ENCODE peak calls at places on chromosomes 1 and 21, in five cellular contexts. One of them, this sample, is unnamed.
A peak's percentile ranks its signal among the peaks of the same experiment; 100 is the strongest.

GRCh38 chr1:226820935-226821718 is 49.3 kb upstream of the PSEN2 start:
- DNase-seq in right lobe of liver: no peak
- DNase-seq in neural progenitor cell: no peak
- DNase-seq in thoracic aorta: peak; percentile 49
- DNase-seq in IMR-90: peak; percentile 100
- DNase-seq in this sample: peak; percentile 66

GRCh38 chr1:241950390-241950789 is 7.2 kb upstream of the BECN2 start:
- DNase-seq in right lobe of liver: no peak
- DNase-seq in neural progenitor cell: no peak
- DNase-seq in thoracic aorta: no peak
- DNase-seq in IMR-90: peak; percentile 45
- DNase-seq in this sample: no peak

GRCh38 chr1:12485231-12486172 is 132.5 kb downstream of the DHRS3 start:
- DNase-seq in right lobe of liver: no peak
- DNase-seq in neural progenitor cell: no peak
- DNase-seq in thoracic aorta: no peak
- DNase-seq in IMR-90: peak; percentile 23
- DNase-seq in this sample: no peak

GRCh38 chr1:6962956-6963915 is 178.0 kb downstream of the CAMTA1 start:
- DNase-seq in right lobe of liver: no peak
- DNase-seq in neural progenitor cell: peak; percentile 99
- DNase-seq in thoracic aorta: no peak
- DNase-seq in IMR-90: no peak
- DNase-seq in this sample: peak; percentile 92

GRCh38 chr1:168092151-168092550 is 44.6 kb downstream of the GPR161 start:
- DNase-seq in right lobe of liver: no peak
- DNase-seq in neural progenitor cell: no peak
- DNase-seq in thoracic aorta: no peak
- DNase-seq in IMR-90: no peak
- DNase-seq in this sample: peak; percentile 25

GRCh38 chr1:23013657-23014056 is 2.0 kb downstream of the TEX46 start:
- DNase-seq in right lobe of liver: no peak
- DNase-seq in neural progenitor cell: peak; percentile 72
- DNase-seq in thoracic aorta: no peak
- DNase-seq in IMR-90: no peak
- DNase-seq in this sample: no peak

GRCh38 chr1:80565416-80565815 is 1235.3 kb upstream of the ADGRL2 start:
- DNase-seq in right lobe of liver: no peak
- DNase-seq in neural progenitor cell: no peak
- DNase-seq in thoracic aorta: no peak
- DNase-seq in IMR-90: no peak
- DNase-seq in this sample: no peak

GRCh38 chr1:147515046-147515869 is 26.0 kb upstream of the BCL9 start:
- DNase-seq in right lobe of liver: peak; percentile 55
- DNase-seq in neural progenitor cell: no peak
- DNase-seq in thoracic aorta: no peak
- DNase-seq in IMR-90: peak; percentile 41
- DNase-seq in this sample: peak; percentile 42

GRCh38 chr1:66999640-67000400 is 54.1 kb downstream of the SLC35D1 start:
- DNase-seq in right lobe of liver: no peak
- DNase-seq in neural progenitor cell: no peak
- DNase-seq in thoracic aorta: no peak
- DNase-seq in IMR-90: no peak
- DNase-seq in this sample: no peak

GRCh38 chr1:58165073-58165472 is 381.5 kb downstream of the OMA1 start:
- DNase-seq in right lobe of liver: no peak
- DNase-seq in neural progenitor cell: no peak
- DNase-seq in thoracic aorta: no peak
- DNase-seq in IMR-90: no peak
- DNase-seq in this sample: no peak

GRCh38 chr1:25131794-25132193 is 100.5 kb downstream of the SYF2 start:
- DNase-seq in right lobe of liver: peak; percentile 26
- DNase-seq in neural progenitor cell: no peak
- DNase-seq in thoracic aorta: no peak
- DNase-seq in IMR-90: no peak
- DNase-seq in this sample: no peak

GRCh38 chr1:207495816-207496792 is at the start of gene CR1:
- DNase-seq in right lobe of liver: peak; percentile 52
- DNase-seq in neural progenitor cell: peak; percentile 65
- DNase-seq in thoracic aorta: no peak
- DNase-seq in IMR-90: no peak
- DNase-seq in this sample: no peak

GRCh38 chr1:88800382-88801051 is 90.8 kb downstream of the GTF2B start:
- DNase-seq in right lobe of liver: no peak
- DNase-seq in neural progenitor cell: peak; percentile 52
- DNase-seq in thoracic aorta: no peak
- DNase-seq in IMR-90: peak; percentile 13
- DNase-seq in this sample: peak; percentile 28

GRCh38 chr1:199020904-199021303 is 382.1 kb downstream of the PTPRC start:
- DNase-seq in right lobe of liver: no peak
- DNase-seq in neural progenitor cell: no peak
- DNase-seq in thoracic aorta: no peak
- DNase-seq in IMR-90: no peak
- DNase-seq in this sample: no peak

GRCh38 chr1:91651671-91652071 is 151.0 kb downstream of the CDC7 start:
- DNase-seq in right lobe of liver: no peak
- DNase-seq in neural progenitor cell: no peak
- DNase-seq in thoracic aorta: peak; percentile 40
- DNase-seq in IMR-90: peak; percentile 56
- DNase-seq in this sample: peak; percentile 32

GRCh38 chr1:195909061-195909460 is 699.2 kb downstream of the KCNT2 start:
- DNase-seq in right lobe of liver: no peak
- DNase-seq in neural progenitor cell: no peak
- DNase-seq in thoracic aorta: no peak
- DNase-seq in IMR-90: peak; percentile 31
- DNase-seq in this sample: no peak

GRCh38 chr1:161185282-161185682 is 8.0 kb upstream of the B4GALT3 start:
- DNase-seq in right lobe of liver: peak; percentile 73
- DNase-seq in neural progenitor cell: no peak
- DNase-seq in thoracic aorta: no peak
- DNase-seq in IMR-90: peak; percentile 67
- DNase-seq in this sample: peak; percentile 66

GRCh38 chr1:184383772-184384323 is 3.0 kb upstream of the C1orf21 start:
- DNase-seq in right lobe of liver: no peak
- DNase-seq in neural progenitor cell: no peak
- DNase-seq in thoracic aorta: no peak
- DNase-seq in IMR-90: no peak
- DNase-seq in this sample: no peak

GRCh38 chr1:211548321-211549091 is 30.5 kb downstream of the SLC30A1 start:
- DNase-seq in right lobe of liver: no peak
- DNase-seq in neural progenitor cell: no peak
- DNase-seq in thoracic aorta: no peak
- DNase-seq in IMR-90: no peak
- DNase-seq in this sample: peak; percentile 41

GRCh38 chr1:14478120-14478519 is 120.4 kb upstream of the KAZN start:
- DNase-seq in right lobe of liver: no peak
- DNase-seq in neural progenitor cell: no peak
- DNase-seq in thoracic aorta: no peak
- DNase-seq in IMR-90: no peak
- DNase-seq in this sample: no peak

GRCh38 chr21:27426196-27426595 is 459.3 kb upstream of the ADAMTS5 start:
- DNase-seq in right lobe of liver: no peak
- DNase-seq in neural progenitor cell: no peak
- DNase-seq in thoracic aorta: no peak
- DNase-seq in IMR-90: no peak
- DNase-seq in this sample: no peak

GRCh38 chr1:47906466-47907191 is 90.6 kb downstream of the TRABD2B start:
- DNase-seq in right lobe of liver: no peak
- DNase-seq in neural progenitor cell: no peak
- DNase-seq in thoracic aorta: no peak
- DNase-seq in IMR-90: no peak
- DNase-seq in this sample: no peak

GRCh38 chr1:181159451-181160151 is 71.1 kb downstream of the IER5 start:
- DNase-seq in right lobe of liver: no peak
- DNase-seq in neural progenitor cell: no peak
- DNase-seq in thoracic aorta: no peak
- DNase-seq in IMR-90: peak; percentile 55
- DNase-seq in this sample: peak; percentile 82

GRCh38 chr1:171790318-171790717 is 8.9 kb downstream of the METTL13 start:
- DNase-seq in right lobe of liver: no peak
- DNase-seq in neural progenitor cell: no peak
- DNase-seq in thoracic aorta: no peak
- DNase-seq in IMR-90: no peak
- DNase-seq in this sample: no peak

GRCh38 chr21:46092811-46093667 is 4.9 kb upstream of the COL6A2 start:
- DNase-seq in right lobe of liver: no peak
- DNase-seq in neural progenitor cell: no peak
- DNase-seq in thoracic aorta: no peak
- DNase-seq in IMR-90: no peak
- DNase-seq in this sample: no peak

GRCh38 chr21:27837933-27838332 is 871.0 kb upstream of the ADAMTS5 start:
- DNase-seq in right lobe of liver: no peak
- DNase-seq in neural progenitor cell: no peak
- DNase-seq in thoracic aorta: no peak
- DNase-seq in IMR-90: no peak
- DNase-seq in this sample: no peak

GRCh38 chr1:10599194-10599861 is 124.6 kb downstream of the PEX14 start:
- DNase-seq in right lobe of liver: no peak
- DNase-seq in neural progenitor cell: no peak
- DNase-seq in thoracic aorta: no peak
- DNase-seq in IMR-90: peak; percentile 90
- DNase-seq in this sample: no peak

GRCh38 chr21:29022141-29022540 is 2.3 kb upstream of the USP16 start:
- DNase-seq in right lobe of liver: no peak
- DNase-seq in neural progenitor cell: no peak
- DNase-seq in thoracic aorta: no peak
- DNase-seq in IMR-90: no peak
- DNase-seq in this sample: no peak

GRCh38 chr1:62285984-62286481 is 33.2 kb downstream of the KANK4 start:
- DNase-seq in right lobe of liver: no peak
- DNase-seq in neural progenitor cell: peak; percentile 60
- DNase-seq in thoracic aorta: no peak
- DNase-seq in IMR-90: no peak
- DNase-seq in this sample: peak; percentile 48

GRCh38 chr21:31555741-31556191 is 103.7 kb upstream of the SOD1 start:
- DNase-seq in right lobe of liver: no peak
- DNase-seq in neural progenitor cell: peak; percentile 91
- DNase-seq in thoracic aorta: no peak
- DNase-seq in IMR-90: no peak
- DNase-seq in this sample: no peak

GRCh38 chr1:54312874-54313316 is 93.3 kb downstream of the SSBP3 start:
- DNase-seq in right lobe of liver: no peak
- DNase-seq in neural progenitor cell: peak; percentile 73
- DNase-seq in thoracic aorta: no peak
- DNase-seq in IMR-90: peak; percentile 77
- DNase-seq in this sample: no peak

GRCh38 chr1:177847843-177848242 is 122.0 kb downstream of the SEC16B start:
- DNase-seq in right lobe of liver: no peak
- DNase-seq in neural progenitor cell: no peak
- DNase-seq in thoracic aorta: no peak
- DNase-seq in IMR-90: peak; percentile 91
- DNase-seq in this sample: no peak

GRCh38 chr1:69088556-69088955 is 479.2 kb upstream of the LRRC7 start:
- DNase-seq in right lobe of liver: no peak
- DNase-seq in neural progenitor cell: no peak
- DNase-seq in thoracic aorta: no peak
- DNase-seq in IMR-90: no peak
- DNase-seq in this sample: no peak

GRCh38 chr21:44365967-44366585 is 12.7 kb downstream of the TRPM2 start:
- DNase-seq in right lobe of liver: peak; percentile 39
- DNase-seq in neural progenitor cell: no peak
- DNase-seq in thoracic aorta: no peak
- DNase-seq in IMR-90: no peak
- DNase-seq in this sample: no peak

GRCh38 chr1:213693864-213694263 is 293.9 kb upstream of the PROX1 start:
- DNase-seq in right lobe of liver: no peak
- DNase-seq in neural progenitor cell: peak; percentile 24
- DNase-seq in thoracic aorta: no peak
- DNase-seq in IMR-90: no peak
- DNase-seq in this sample: no peak

GRCh38 chr1:66607458-66607857 is 73.5 kb downstream of the SGIP1 start:
- DNase-seq in right lobe of liver: no peak
- DNase-seq in neural progenitor cell: peak; percentile 28
- DNase-seq in thoracic aorta: no peak
- DNase-seq in IMR-90: no peak
- DNase-seq in this sample: no peak

GRCh38 chr21:24148461-24148860 is 1458.8 kb downstream of the MRPL39 start:
- DNase-seq in right lobe of liver: no peak
- DNase-seq in neural progenitor cell: no peak
- DNase-seq in thoracic aorta: no peak
- DNase-seq in IMR-90: no peak
- DNase-seq in this sample: no peak

GRCh38 chr1:117656202-117656641 is 50.4 kb downstream of the TENT5C start:
- DNase-seq in right lobe of liver: no peak
- DNase-seq in neural progenitor cell: no peak
- DNase-seq in thoracic aorta: no peak
- DNase-seq in IMR-90: no peak
- DNase-seq in this sample: peak; percentile 37
- H3K4me1 ChIP-seq in right lobe of liver: no peaks in the 10 kb centered on the region
- H3K4me1 ChIP-seq in neural progenitor cell: no peaks in the 10 kb centered on the region
- H3K4me1 ChIP-seq in thoracic aorta: peaks cover 3% of the 10 kb centered on the region
- H3K4me1 ChIP-seq in IMR-90: peaks cover 13% of the 10 kb centered on the region
- H3K4me1 ChIP-seq in this sample: no peaks in the 10 kb centered on the region

GRCh38 chr1:114336360-114336759 is 174.6 kb downstream of the TRIM33 start:
- DNase-seq in right lobe of liver: no peak
- DNase-seq in neural progenitor cell: no peak
- DNase-seq in thoracic aorta: no peak
- DNase-seq in IMR-90: no peak
- DNase-seq in this sample: no peak
- H3K4me1 ChIP-seq in right lobe of liver: no peaks in the 10 kb centered on the region
- H3K4me1 ChIP-seq in neural progenitor cell: no peaks in the 10 kb centered on the region
- H3K4me1 ChIP-seq in thoracic aorta: no peaks in the 10 kb centered on the region
- H3K4me1 ChIP-seq in IMR-90: no peaks in the 10 kb centered on the region
- H3K4me1 ChIP-seq in this sample: no peaks in the 10 kb centered on the region

GRCh38 chr1:232439011-232439410 is 190.9 kb downstream of the SIPA1L2 start:
- DNase-seq in right lobe of liver: no peak
- DNase-seq in neural progenitor cell: no peak
- DNase-seq in thoracic aorta: no peak
- DNase-seq in IMR-90: no peak
- DNase-seq in this sample: no peak
- H3K4me1 ChIP-seq in right lobe of liver: no peaks in the 10 kb centered on the region
- H3K4me1 ChIP-seq in neural progenitor cell: no peaks in the 10 kb centered on the region
- H3K4me1 ChIP-seq in thoracic aorta: no peaks in the 10 kb centered on the region
- H3K4me1 ChIP-seq in IMR-90: peaks cover 2% of the 10 kb centered on the region
- H3K4me1 ChIP-seq in this sample: no peaks in the 10 kb centered on the region

DNA sequence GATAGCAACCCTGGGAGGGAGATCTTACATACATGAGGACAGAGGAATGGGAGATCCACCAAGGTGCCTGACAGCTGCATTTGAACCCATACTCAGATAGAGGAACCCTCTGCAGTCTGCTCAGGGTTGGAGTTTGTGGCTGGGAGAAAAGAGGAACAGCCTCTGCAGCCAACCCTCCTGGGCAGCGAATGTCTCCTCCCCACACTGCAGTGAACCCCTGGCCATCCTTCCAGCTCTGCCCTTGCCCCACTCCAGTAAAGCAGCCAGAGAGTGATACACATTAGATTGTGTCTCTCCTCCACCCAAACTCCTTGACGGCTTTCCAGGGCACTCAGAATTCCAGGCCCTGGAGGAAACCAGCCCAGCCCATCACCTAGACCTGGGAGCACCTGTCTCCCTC is 137.7 kb downstream of the RUNX1 start:
- DNase-seq in right lobe of liver: no peak
- DNase-seq in neural progenitor cell: no peak
- DNase-seq in thoracic aorta: no peak
- DNase-seq in IMR-90: no peak
- DNase-seq in this sample: no peak
- H3K4me1 ChIP-seq in right lobe of liver: peaks cover 33% of the 10 kb centered on the region
- H3K4me1 ChIP-seq in neural progenitor cell: no peaks in the 10 kb centered on the region
- H3K4me1 ChIP-seq in thoracic aorta: no peaks in the 10 kb centered on the region
- H3K4me1 ChIP-seq in IMR-90: peaks cover 20% of the 10 kb centered on the region
- H3K4me1 ChIP-seq in this sample: no peaks in the 10 kb centered on the region

This sample was measured in colonic mucosa.